ENCODE peak calls at places on chromosomes 13 and 19, in five cellular contexts. T, S, Z, U and C are unnamed samples.

GRCh38 chr19:3062165-3063105 is at the start of gene TLE5:
- DNase-seq in T (peak; percentile 27), S (no peak), Z (peak; percentile 52), U (peak; percentile 77), C (peak; percentile 68)

GRCh38 chr19:55272142-55272541 is 7.8 kb downstream of the HSPBP1 start:
- DNase-seq in T (no peak), S (peak; percentile 23), Z (no peak), U (no peak), C (no peak)

GRCh38 chr13:72820156-72820897 is 38.4 kb downstream of the PIBF1 start:
- DNase-seq in T (no peak), S (no peak), Z (no peak), U (no peak), C (no peak)

GRCh38 chr13:46552888-46553520 is at the start of gene LRCH1:
- DNase-seq in T (peak; percentile 73), S (peak; percentile 78), Z (peak; percentile 78), U (peak; percentile 94), C (peak; percentile 79)

GRCh38 chr13:62137629-62138405 is 722.2 kb upstream of the PCDH20 start:
- DNase-seq in T (no peak), S (no peak), Z (no peak), U (no peak), C (no peak)

GRCh38 chr13:80116107-80116506 is 224.8 kb downstream of the SPRY2 start:
- DNase-seq in T (no peak), S (no peak), Z (no peak), U (no peak), C (no peak)

GRCh38 chr19:43310221-43310620 is 40.9 kb upstream of the PSG9 start:
- DNase-seq in T (no peak), S (no peak), Z (no peak), U (no peak), C (no peak)

GRCh38 chr13:44259045-44260042 is 114.3 kb upstream of the SERP2 start:
- DNase-seq in T (no peak), S (no peak), Z (peak; percentile 48), U (peak; percentile 84), C (no peak)

GRCh38 chr19:46015080-46015960 is 7.5 kb downstream of the PGLYRP1 start:
- DNase-seq in T (no peak), S (peak; percentile 77), Z (peak; percentile 37), U (no peak), C (peak; percentile 39)

GRCh38 chr19:34666958-34667265 is 10.0 kb downstream of the SCGB2B2 start:
- DNase-seq in T (no peak), S (peak; percentile 18), Z (no peak), U (no peak), C (no peak)

GRCh38 chr19:45973564-45974338 is at the start of gene NOVA2:
- DNase-seq in T (peak; percentile 79), S (peak; percentile 90), Z (no peak), U (peak; percentile 68), C (no peak)

GRCh38 chr13:90445179-90445578 is 902.3 kb upstream of the MIR17HG start:
- DNase-seq in T (no peak), S (peak; percentile 48), Z (no peak), U (peak; percentile 67), C (no peak)

GRCh38 chr13:20512042-20512683 is 13.5 kb downstream of the CRYL1 start:
- DNase-seq in T (no peak), S (peak; percentile 97), Z (no peak), U (no peak), C (no peak)

GRCh38 chr19:1492474-1493006 is 1.6 kb downstream of the REEP6 start:
- DNase-seq in T (no peak), S (no peak), Z (no peak), U (no peak), C (no peak)

GRCh38 chr13:23748109-23748508 is 141.1 kb downstream of the MIPEP start:
- DNase-seq in T (no peak), S (no peak), Z (no peak), U (no peak), C (no peak)

GRCh38 chr19:35718345-35719041 is 690 bp downstream of the KMT2B start:
- DNase-seq in T (no peak), S (peak; percentile 19), Z (no peak), U (peak; percentile 77), C (peak; percentile 22)

GRCh38 chr13:110628952-110629701 is 13.8 kb downstream of the NAXD start:
- DNase-seq in T (no peak), S (peak; percentile 60), Z (no peak), U (no peak), C (no peak)

GRCh38 chr13:112200200-112200599 is 133.3 kb downstream of the SOX1 start:
- DNase-seq in T (no peak), S (no peak), Z (no peak), U (no peak), C (no peak)

GRCh38 chr19:2260341-2260751 is 4.1 kb upstream of the JSRP1 start:
- DNase-seq in T (no peak), S (no peak), Z (no peak), U (no peak), C (no peak)

GRCh38 chr19:41591951-41592562 is 16.1 kb downstream of the CEACAM21 start:
- DNase-seq in T (no peak), S (no peak), Z (no peak), U (no peak), C (no peak)

GRCh38 chr19:42450314-42450934 is 7.7 kb upstream of the CXCL17 start:
- DNase-seq in T (peak; percentile 21), S (peak; percentile 81), Z (peak; percentile 53), U (peak; percentile 85), C (peak; percentile 37)

GRCh38 chr13:40221460-40222201 is 444.8 kb downstream of the FOXO1 start:
- DNase-seq in T (no peak), S (no peak), Z (no peak), U (no peak), C (peak; percentile 20)

GRCh38 chr19:33705090-33705847 is 83.5 kb downstream of the CHST8 start:
- DNase-seq in T (no peak), S (no peak), Z (no peak), U (no peak), C (no peak)

GRCh38 chr19:44050740-44051653 is 839 bp upstream of the ZNF223 start:
- DNase-seq in T (no peak), S (no peak), Z (no peak), U (no peak), C (no peak)

GRCh38 chr13:92390217-92390616 is 836.4 kb upstream of the GPC6 start:
- DNase-seq in T (no peak), S (no peak), Z (no peak), U (no peak), C (no peak)

GRCh38 chr19:3073159-3073563 is 10.9 kb upstream of the TLE5 start:
- DNase-seq in T (no peak), S (peak; percentile 52), Z (no peak), U (no peak), C (no peak)

GRCh38 chr13:44219808-44220544 is 153.6 kb upstream of the SERP2 start:
- DNase-seq in T (no peak), S (no peak), Z (no peak), U (no peak), C (no peak)

GRCh38 chr19:16429066-16429758 is 42.6 kb downstream of the EPS15L1 start:
- DNase-seq in T (peak; percentile 21), S (no peak), Z (no peak), U (peak; percentile 62), C (no peak)

GRCh38 chr19:55602104-55603001 is 2.3 kb downstream of the ZNF524 start:
- DNase-seq in T (no peak), S (no peak), Z (no peak), U (no peak), C (no peak)

GRCh38 chr13:51153527-51153926 is 42.5 kb upstream of the C13orf42 start:
- DNase-seq in T (no peak), S (peak; percentile 44), Z (no peak), U (no peak), C (no peak)

GRCh38 chr13:110854866-110855265 is 60.0 kb downstream of the ANKRD10 start:
- DNase-seq in T (no peak), S (no peak), Z (no peak), U (no peak), C (no peak)

GRCh38 chr19:50509366-50509765 is 1.6 kb downstream of the JOSD2 start:
- DNase-seq in T (no peak), S (no peak), Z (no peak), U (no peak), C (no peak)